ENCODE peak calls at places on chromosomes 2 and 18, in six cellular contexts. One of them, this sample, is unnamed.

GRCh38 chr18:53689886-53690285 is 534.6 kb downstream of the MBD2 start:
- DNase-seq in HepG2: no peak
- DNase-seq in endothelial cell of umbilical vein: no peak
- DNase-seq in K562: no peak
- DNase-seq in A549: no peak
- DNase-seq in H1: no peak
- DNase-seq in this sample: no peak

GRCh38 chr18:36329684-36330434 is 32.3 kb downstream of the FHOD3 start:
- DNase-seq in endothelial cell of umbilical vein: no peak
- DNase-seq in A549: no peak
- DNase-seq in K562: no peak
- DNase-seq in HepG2: no peak
- DNase-seq in H1: peak
- DNase-seq in this sample: no peak

GRCh38 chr2:132415256-132416079 is 1.1 kb upstream of the GPR39 start:
- DNase-seq in HepG2: no peak
- DNase-seq in K562: no peak
- DNase-seq in A549: peak
- DNase-seq in endothelial cell of umbilical vein: no peak
- DNase-seq in H1: no peak
- DNase-seq in this sample: peak

GRCh38 chr2:164151518-164151917 is 415.7 kb upstream of the FIGN start:
- DNase-seq in H1: no peak
- DNase-seq in endothelial cell of umbilical vein: no peak
- DNase-seq in K562: no peak
- DNase-seq in HepG2: no peak
- DNase-seq in A549: no peak
- DNase-seq in this sample: no peak

GRCh38 chr2:232504438-232504837 is 15.8 kb upstream of the PRSS56 start:
- DNase-seq in HepG2: no peak
- DNase-seq in K562: no peak
- DNase-seq in H1: no peak
- DNase-seq in A549: peak
- DNase-seq in endothelial cell of umbilical vein: no peak
- DNase-seq in this sample: no peak

GRCh38 chr2:17083902-17084301 is 418.3 kb upstream of the CYRIA start:
- DNase-seq in A549: no peak
- DNase-seq in H1: no peak
- DNase-seq in K562: no peak
- DNase-seq in endothelial cell of umbilical vein: no peak
- DNase-seq in HepG2: no peak
- DNase-seq in this sample: no peak

GRCh38 chr18:79275992-79276391 is 119.7 kb upstream of the NFATC1 start:
- DNase-seq in HepG2: no peak
- DNase-seq in H1: no peak
- DNase-seq in K562: no peak
- DNase-seq in endothelial cell of umbilical vein: no peak
- DNase-seq in A549: no peak
- DNase-seq in this sample: no peak

GRCh38 chr2:151339168-151339567 is 18.2 kb upstream of the TNFAIP6 start:
- DNase-seq in HepG2: no peak
- DNase-seq in K562: no peak
- DNase-seq in A549: no peak
- DNase-seq in endothelial cell of umbilical vein: peak
- DNase-seq in H1: peak
- DNase-seq in this sample: peak

GRCh38 chr2:179898873-179899272 is 37.5 kb upstream of the ZNF385B start:
- DNase-seq in H1: peak
- DNase-seq in endothelial cell of umbilical vein: peak
- DNase-seq in K562: peak
- DNase-seq in HepG2: peak
- DNase-seq in A549: peak
- DNase-seq in this sample: peak

GRCh38 chr2:216698895-216699294 is 3.5 kb upstream of the IGFBP5 start:
- DNase-seq in HepG2: peak
- DNase-seq in H1: no peak
- DNase-seq in A549: peak
- DNase-seq in K562: peak
- DNase-seq in endothelial cell of umbilical vein: peak
- DNase-seq in this sample: no peak

GRCh38 chr2:10412380-10412779 is 35.7 kb downstream of the ODC1 start:
- DNase-seq in K562: peak
- DNase-seq in endothelial cell of umbilical vein: peak
- DNase-seq in HepG2: peak
- DNase-seq in A549: peak
- DNase-seq in H1: peak
- DNase-seq in this sample: peak

GRCh38 chr2:169034256-169034655 is 3.1 kb upstream of the ABCB11 start:
- DNase-seq in endothelial cell of umbilical vein: no peak
- DNase-seq in H1: no peak
- DNase-seq in K562: no peak
- DNase-seq in HepG2: no peak
- DNase-seq in A549: peak
- DNase-seq in this sample: no peak

GRCh38 chr2:172011814-172012580 is 12.2 kb downstream of the METAP1D start:
- DNase-seq in HepG2: no peak
- DNase-seq in K562: no peak
- DNase-seq in endothelial cell of umbilical vein: no peak
- DNase-seq in A549: no peak
- DNase-seq in H1: no peak
- DNase-seq in this sample: no peak

GRCh38 chr2:178523596-178524134 is 43.4 kb downstream of the PLEKHA3 start:
- DNase-seq in H1: peak
- DNase-seq in HepG2: no peak
- DNase-seq in A549: no peak
- DNase-seq in K562: no peak
- DNase-seq in endothelial cell of umbilical vein: peak
- DNase-seq in this sample: no peak

GRCh38 chr2:231219289-231219688 is 20.9 kb downstream of the ARMC9 start:
- DNase-seq in K562: no peak
- DNase-seq in HepG2: no peak
- DNase-seq in A549: no peak
- DNase-seq in H1: no peak
- DNase-seq in endothelial cell of umbilical vein: no peak
- DNase-seq in this sample: no peak

GRCh38 chr2:7607774-7608173 is 690.6 kb downstream of the RNF144A start:
- DNase-seq in A549: no peak
- DNase-seq in endothelial cell of umbilical vein: no peak
- DNase-seq in H1: no peak
- DNase-seq in K562: no peak
- DNase-seq in HepG2: no peak
- DNase-seq in this sample: no peak

GRCh38 chr2:4763009-4763408 is 929.2 kb upstream of the SOX11 start:
- DNase-seq in K562: no peak
- DNase-seq in H1: peak
- DNase-seq in A549: peak
- DNase-seq in endothelial cell of umbilical vein: peak
- DNase-seq in HepG2: no peak
- DNase-seq in this sample: no peak

GRCh38 chr2:23900927-23901322 is 26.0 kb downstream of the ATAD2B start:
- DNase-seq in endothelial cell of umbilical vein: peak
- DNase-seq in HepG2: peak
- DNase-seq in A549: peak
- DNase-seq in H1: no peak
- DNase-seq in K562: peak
- DNase-seq in this sample: no peak

GRCh38 chr2:48519608-48520007 is 10.3 kb upstream of the STON1 start:
- DNase-seq in endothelial cell of umbilical vein: no peak
- DNase-seq in A549: no peak
- DNase-seq in K562: no peak
- DNase-seq in HepG2: no peak
- DNase-seq in H1: no peak
- DNase-seq in this sample: no peak

GRCh38 chr2:182980652-182981051 is 57.6 kb downstream of the NCKAP1 start:
- DNase-seq in H1: no peak
- DNase-seq in endothelial cell of umbilical vein: no peak
- DNase-seq in HepG2: no peak
- DNase-seq in K562: no peak
- DNase-seq in A549: no peak
- DNase-seq in this sample: no peak

GRCh38 chr2:32058130-32058529 is 5.2 kb upstream of the SPAST start:
- DNase-seq in A549: peak
- DNase-seq in endothelial cell of umbilical vein: no peak
- DNase-seq in HepG2: peak
- DNase-seq in H1: no peak
- DNase-seq in K562: peak
- DNase-seq in this sample: no peak

GRCh38 chr2:118696786-118697465 is 150.5 kb downstream of the EN1 start:
- DNase-seq in endothelial cell of umbilical vein: no peak
- DNase-seq in H1: no peak
- DNase-seq in K562: no peak
- DNase-seq in A549: no peak
- DNase-seq in HepG2: no peak
- DNase-seq in this sample: no peak

GRCh38 chr2:238132463-238133450 is 5.7 kb upstream of the KLHL30 start:
- DNase-seq in H1: no peak
- DNase-seq in K562: no peak
- DNase-seq in A549: no peak
- DNase-seq in endothelial cell of umbilical vein: no peak
- DNase-seq in HepG2: no peak
- DNase-seq in this sample: no peak

GRCh38 chr2:98468621-98469236 is 24.1 kb downstream of the INPP4A start:
- DNase-seq in A549: no peak
- DNase-seq in K562: no peak
- DNase-seq in H1: no peak
- DNase-seq in endothelial cell of umbilical vein: no peak
- DNase-seq in HepG2: no peak
- DNase-seq in this sample: no peak

GRCh38 chr2:159010963-159011362 is 42.5 kb downstream of the TANC1 start:
- DNase-seq in A549: no peak
- DNase-seq in H1: no peak
- DNase-seq in endothelial cell of umbilical vein: peak
- DNase-seq in K562: no peak
- DNase-seq in HepG2: no peak
- DNase-seq in this sample: no peak

DNA sequence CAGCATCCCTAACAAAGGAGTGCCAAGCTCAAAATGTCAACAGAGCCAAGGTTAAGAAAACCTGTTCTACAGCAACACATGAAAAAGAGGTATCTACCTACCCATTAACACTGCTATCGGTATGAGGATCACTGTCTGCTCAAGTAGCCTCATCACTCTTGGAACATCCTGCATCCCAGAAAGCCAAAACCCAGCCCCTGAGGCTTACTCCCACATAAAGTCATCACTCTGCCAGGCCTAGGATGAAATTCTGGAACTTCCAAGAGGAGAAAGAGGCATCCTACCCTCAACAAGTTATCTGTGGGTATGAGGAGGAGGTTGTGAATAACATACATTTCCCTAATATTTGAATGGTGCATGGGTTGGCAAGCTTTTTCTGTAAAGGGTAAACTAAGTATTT is 25.5 kb downstream of the CDH2 start:
- DNase-seq in A549: no peak
- DNase-seq in HepG2: no peak
- DNase-seq in K562: no peak
- DNase-seq in H1: no peak
- DNase-seq in endothelial cell of umbilical vein: no peak
- DNase-seq in this sample: no peak
- TF ChIP-seq JUN in A549: no peak
- TF ChIP-seq JUN in HepG2: no peak
- TF ChIP-seq JUN in K562: no peak
- TF ChIP-seq JUN in H1: no peak
- TF ChIP-seq JUN in endothelial cell of umbilical vein: no peak
- TF ChIP-seq JUN in this sample: no peak

GRCh38 chr2:147824625-147825024 is 20.2 kb upstream of the ACVR2A start:
- DNase-seq in A549: no peak
- DNase-seq in H1: no peak
- DNase-seq in HepG2: no peak
- DNase-seq in K562: no peak
- DNase-seq in endothelial cell of umbilical vein: no peak
- DNase-seq in this sample: no peak
- TF ChIP-seq JUN in A549: no peak
- TF ChIP-seq JUN in H1: no peak
- TF ChIP-seq JUN in HepG2: no peak
- TF ChIP-seq JUN in K562: no peak
- TF ChIP-seq JUN in endothelial cell of umbilical vein: no peak
- TF ChIP-seq JUN in this sample: no peak

GRCh38 chr18:13572721-13573120 is 153.6 kb downstream of the FAM210A start:
- DNase-seq in H1: no peak
- DNase-seq in HepG2: no peak
- DNase-seq in endothelial cell of umbilical vein: no peak
- DNase-seq in K562: no peak
- DNase-seq in A549: no peak
- DNase-seq in this sample: no peak
- TF ChIP-seq JUN in H1: no peak
- TF ChIP-seq JUN in HepG2: no peak
- TF ChIP-seq JUN in endothelial cell of umbilical vein: no peak
- TF ChIP-seq JUN in K562: no peak
- TF ChIP-seq JUN in A549: no peak
- TF ChIP-seq JUN in this sample: no peak

GRCh38 chr2:51510298-51510697 is 478.4 kb upstream of the NRXN1 start:
- DNase-seq in endothelial cell of umbilical vein: peak
- DNase-seq in A549: no peak
- DNase-seq in HepG2: no peak
- DNase-seq in H1: no peak
- DNase-seq in K562: no peak
- DNase-seq in this sample: no peak
- TF ChIP-seq JUN in endothelial cell of umbilical vein: no peak
- TF ChIP-seq JUN in A549: no peak
- TF ChIP-seq JUN in HepG2: no peak
- TF ChIP-seq JUN in H1: no peak
- TF ChIP-seq JUN in K562: no peak
- TF ChIP-seq JUN in this sample: no peak